ENCODE peak calls at places on chromosomes 11 and 22, in four cellular contexts. P is fibroblast of lung, T is Caco-2, M is Calu3. J is an unnamed sample.

GRCh38 chr22:25048659-25049657 is 96.4 kb downstream of the KIAA1671 start:
- DNase-seq in P (peak), T (peak), M (peak), J (no peak)

GRCh38 chr11:57885298-57886035 is 123.9 kb downstream of the CTNND1 start:
- DNase-seq in P (no peak), M (peak), T (peak), J (peak)

GRCh38 chr11:7555067-7555699 is 41.4 kb downstream of the PPFIBP2 start:
- DNase-seq in P (no peak), T (no peak), M (no peak), J (peak)

GRCh38 chr11:79244175-79244804 is 196.5 kb downstream of the TENM4 start:
- DNase-seq in P (peak), M (no peak), T (no peak), J (peak)

GRCh38 chr11:32391965-32392553 is 43.3 kb downstream of the WT1 start:
- DNase-seq in P (peak), M (no peak), T (no peak), J (peak)

GRCh38 chr11:45180888-45181594 is 34.6 kb downstream of the PRDM11 start:
- DNase-seq in M (peak), P (peak), T (peak), J (peak)

GRCh38 chr11:35618497-35619029 is 303 bp downstream of the FJX1 start:
- DNase-seq in M (peak), T (peak), P (peak), J (peak)

GRCh38 chr22:35523167-35523928 is 17.3 kb upstream of the RASD2 start:
- DNase-seq in T (no peak), P (no peak), M (no peak), J (no peak)

GRCh38 chr22:29710922-29711593 is 8.7 kb upstream of the CABP7 start:
- DNase-seq in T (no peak), P (no peak), M (peak), J (no peak)

GRCh38 chr11:64933935-64934693 is 1.6 kb downstream of the GPHA2 start:
- DNase-seq in P (no peak), M (no peak), T (no peak), J (no peak)

GRCh38 chr11:134032031-134032430 is 36.8 kb upstream of the JAM3 start:
- DNase-seq in P (no peak), M (no peak), T (no peak), J (no peak)

GRCh38 chr11:134034496-134035381 is 34.1 kb upstream of the JAM3 start:
- DNase-seq in P (no peak), M (no peak), T (no peak), J (peak)

GRCh38 chr11:134032501-134033091 is 36.3 kb upstream of the JAM3 start:
- DNase-seq in P (no peak), M (no peak), T (no peak), J (no peak)

GRCh38 chr11:134033276-134033675 is 35.6 kb upstream of the JAM3 start:
- DNase-seq in T (no peak), P (no peak), M (no peak), J (no peak)

GRCh38 chr11:134033696-134034491 is 35.0 kb upstream of the JAM3 start:
- DNase-seq in P (peak), M (peak), T (peak), J (peak)
- TF ChIP-seq CTCF in P (no peak), M (no peak), T (no peak), J (no peak)

DNA sequence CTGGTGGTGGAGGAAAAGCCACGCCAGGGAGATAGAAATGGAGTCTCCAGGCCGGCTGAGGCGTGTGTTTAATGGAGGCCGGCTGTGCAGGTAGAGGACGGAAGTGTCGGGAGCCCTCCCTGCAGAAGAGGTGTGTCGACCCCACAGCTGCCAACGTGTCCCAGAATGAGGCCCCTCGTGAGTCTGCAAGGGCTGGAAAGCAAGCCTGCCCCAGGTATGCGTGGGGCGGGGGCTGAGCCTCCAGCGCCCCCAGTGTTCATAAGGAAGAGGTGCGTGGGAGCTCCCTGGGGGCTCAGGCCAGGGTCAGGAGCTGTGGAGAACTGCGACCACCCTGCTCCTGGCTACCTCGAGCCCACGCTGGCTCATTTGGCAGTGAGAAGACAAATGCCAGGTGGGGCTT is 38.0 kb upstream of the JAM3 start:
- DNase-seq in M (no peak), T (no peak), P (no peak), J (no peak)
- TF ChIP-seq CTCF in M (no peak), T (peak), P (no peak), J (peak)

GRCh38 chr11:17230867-17231851 is 23.4 kb upstream of the PIK3C2A start:
- DNase-seq in P (no peak), M (no peak), T (no peak), J (no peak)
- TF ChIP-seq CTCF in P (no peak), M (no peak), T (no peak), J (no peak)

DNA sequence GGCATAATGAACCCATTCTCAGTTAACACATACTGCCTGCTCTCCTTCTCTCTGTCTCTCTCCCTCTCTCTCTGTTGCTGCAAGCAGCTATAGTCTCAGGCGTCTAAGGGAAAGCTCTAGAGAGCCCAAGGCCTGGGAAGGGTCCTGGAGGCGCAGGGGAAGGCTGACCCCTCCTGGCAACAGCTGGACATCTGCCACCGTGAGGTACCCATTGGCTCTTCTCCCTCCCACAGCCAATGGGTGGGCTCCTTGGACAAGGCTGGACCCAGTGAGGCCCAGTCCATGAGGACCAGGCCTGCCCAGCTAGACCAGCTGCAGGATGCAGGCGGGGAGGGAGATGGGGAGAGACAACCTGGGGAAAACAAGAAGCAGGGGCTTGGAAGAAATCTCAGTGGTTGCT is 349.8 kb downstream of the BUD13 start:
- DNase-seq in P (no peak), M (no peak), T (peak), J (no peak)
- TF ChIP-seq CTCF in P (no peak), M (no peak), T (peak), J (no peak)

DNA sequence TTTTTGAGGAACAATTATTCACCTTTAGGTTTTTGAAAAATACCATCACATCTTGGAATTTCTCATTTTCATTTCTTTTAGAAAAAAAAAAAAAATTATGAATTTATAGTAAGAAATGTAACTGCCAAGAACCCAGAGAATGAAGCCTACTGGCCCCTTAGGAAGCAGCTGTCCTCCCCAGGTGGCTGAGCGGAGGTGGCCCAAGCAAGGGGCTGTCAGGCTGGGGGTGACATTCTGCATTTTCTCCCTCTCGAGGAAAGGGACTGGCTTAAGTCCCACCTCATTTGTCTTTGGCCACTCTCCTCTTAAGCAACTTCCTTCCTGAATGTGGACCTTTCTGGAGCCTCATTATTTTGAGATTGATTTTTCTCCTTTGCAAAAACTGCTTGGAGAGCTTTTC is 111.9 kb downstream of the MORC2 start:
- DNase-seq in M (no peak), P (no peak), T (no peak), J (no peak)
- TF ChIP-seq CTCF in M (no peak), P (no peak), T (no peak), J (no peak)

GRCh38 chr11:82869657-82870056 is 30.6 kb downstream of the PRCP start:
- DNase-seq in M (no peak), T (no peak), P (peak), J (no peak)

GRCh38 chr11:82865841-82866240 is 34.4 kb downstream of the PRCP start:
- DNase-seq in T (no peak), P (no peak), M (no peak), J (peak)

GRCh38 chr11:82864268-82864667 is 36.0 kb downstream of the PRCP start:
- DNase-seq in T (peak), P (peak), M (peak), J (peak)

GRCh38 chr11:82871646-82872045 is 28.6 kb downstream of the PRCP start:
- DNase-seq in P (no peak), M (no peak), T (no peak), J (peak)

DNA sequence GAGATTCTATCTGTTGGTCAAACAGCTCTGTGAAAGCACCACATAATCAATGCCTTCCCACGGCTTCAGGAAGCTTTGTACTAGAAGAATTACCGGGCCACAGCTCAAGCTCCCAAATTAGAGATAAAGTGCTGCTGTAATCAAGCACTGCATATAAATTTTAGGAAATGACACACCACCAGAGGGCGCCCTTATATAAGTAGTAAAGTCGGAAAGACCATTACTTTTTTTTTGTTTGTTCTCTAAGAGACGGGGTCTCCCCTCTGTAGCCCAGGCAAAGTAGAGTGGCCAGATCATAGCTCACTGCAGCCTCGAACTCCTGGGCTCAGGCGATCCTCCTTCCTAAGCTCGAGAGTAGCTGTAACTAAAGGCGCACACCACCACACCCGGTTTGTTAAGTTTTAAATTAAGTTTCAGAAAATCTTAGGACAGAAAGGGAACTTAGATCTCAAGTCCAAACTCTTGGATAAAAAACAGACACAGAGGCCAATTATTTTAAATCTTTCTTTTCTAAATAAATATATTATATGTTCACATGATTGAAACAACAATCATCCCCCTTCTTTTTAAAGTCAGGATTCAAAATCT is 32.6 kb downstream of the PRCP start:
- DNase-seq in M (peak), T (peak), P (peak), J (peak)
- TF ChIP-seq CTCF in M (peak), T (peak), P (peak), J (peak)

GRCh38 chr22:27825174-27825573 is 23.6 kb upstream of the MN1 start:
- DNase-seq in T (peak), P (no peak), M (no peak), J (no peak)
- TF ChIP-seq CTCF in T (peak), P (peak), M (no peak), J (peak)